ENCODE peak calls at places on chromosomes 12 and 14, in four cellular contexts. One of them, this sample, is unnamed.

GRCh38 chr12:111441107-111441928 is 35.6 kb downstream of the SH2B3 start:
- DNase-seq in bronchial epithelial cell: no peak
- DNase-seq in brain microvascular endothelial cell: no peak
- DNase-seq in A549: no peak
- DNase-seq in this sample: no peak

GRCh38 chr14:51139221-51139681 is 44.3 kb upstream of the TRIM9 start:
- DNase-seq in bronchial epithelial cell: peak
- DNase-seq in brain microvascular endothelial cell: no peak
- DNase-seq in A549: no peak
- DNase-seq in this sample: no peak

GRCh38 chr12:6092784-6093722 is 31.4 kb downstream of the VWF start:
- DNase-seq in bronchial epithelial cell: peak
- DNase-seq in brain microvascular endothelial cell: peak
- DNase-seq in A549: peak
- DNase-seq in this sample: peak

GRCh38 chr14:36785511-36785910 is 123.9 kb downstream of the PAX9 start:
- DNase-seq in bronchial epithelial cell: peak
- DNase-seq in brain microvascular endothelial cell: no peak
- DNase-seq in A549: no peak
- DNase-seq in this sample: no peak

GRCh38 chr12:118537481-118537917 is 161.1 kb downstream of the SUDS3 start:
- DNase-seq in bronchial epithelial cell: no peak
- DNase-seq in brain microvascular endothelial cell: no peak
- DNase-seq in A549: no peak
- DNase-seq in this sample: no peak

GRCh38 chr14:99041820-99042174 is 230.2 kb downstream of the BCL11B start:
- DNase-seq in bronchial epithelial cell: peak
- DNase-seq in brain microvascular endothelial cell: no peak
- DNase-seq in A549: no peak
- DNase-seq in this sample: no peak

GRCh38 chr14:79332504-79333197 is 878.7 kb downstream of the DIO2 start:
- DNase-seq in bronchial epithelial cell: no peak
- DNase-seq in brain microvascular endothelial cell: no peak
- DNase-seq in A549: no peak
- DNase-seq in this sample: no peak

GRCh38 chr12:103556890-103557667 is 30.0 kb upstream of the STAB2 start:
- DNase-seq in bronchial epithelial cell: no peak
- DNase-seq in brain microvascular endothelial cell: no peak
- DNase-seq in A549: no peak
- DNase-seq in this sample: no peak

GRCh38 chr12:67671892-67672291 is 23.3 kb downstream of the DYRK2 start:
- DNase-seq in bronchial epithelial cell: no peak
- DNase-seq in brain microvascular endothelial cell: no peak
- DNase-seq in A549: no peak
- DNase-seq in this sample: no peak

GRCh38 chr12:26271889-26272492 is 76.6 kb downstream of the SSPN start:
- DNase-seq in bronchial epithelial cell: peak
- DNase-seq in brain microvascular endothelial cell: peak
- DNase-seq in A549: peak
- DNase-seq in this sample: peak

GRCh38 chr12:58242803-58243628 is 301.6 kb downstream of the ATP23 start:
- DNase-seq in bronchial epithelial cell: no peak
- DNase-seq in brain microvascular endothelial cell: no peak
- DNase-seq in A549: no peak
- DNase-seq in this sample: no peak

GRCh38 chr12:52822771-52823510 is 9.0 kb upstream of the KRT4 start:
- DNase-seq in bronchial epithelial cell: no peak
- DNase-seq in brain microvascular endothelial cell: no peak
- DNase-seq in A549: no peak
- DNase-seq in this sample: no peak

GRCh38 chr12:5965950-5966383 is 20.9 kb upstream of the ANO2 start:
- DNase-seq in bronchial epithelial cell: peak
- DNase-seq in brain microvascular endothelial cell: peak
- DNase-seq in A549: peak
- DNase-seq in this sample: no peak

GRCh38 chr12:110314308-110314707 is 33.3 kb downstream of the ATP2A2 start:
- DNase-seq in bronchial epithelial cell: peak
- DNase-seq in brain microvascular endothelial cell: no peak
- DNase-seq in A549: peak
- DNase-seq in this sample: no peak

GRCh38 chr14:55092326-55092725 is 36.7 kb upstream of the LGALS3 start:
- DNase-seq in bronchial epithelial cell: no peak
- DNase-seq in brain microvascular endothelial cell: no peak
- DNase-seq in A549: no peak
- DNase-seq in this sample: no peak

GRCh38 chr12:6563448-6564050 is 4.5 kb downstream of the NOP2 start:
- DNase-seq in bronchial epithelial cell: peak
- DNase-seq in brain microvascular endothelial cell: no peak
- DNase-seq in A549: peak
- DNase-seq in this sample: no peak

GRCh38 chr12:93156091-93156490 is 221.6 kb upstream of the NUDT4 start:
- DNase-seq in bronchial epithelial cell: no peak
- DNase-seq in brain microvascular endothelial cell: no peak
- DNase-seq in A549: no peak
- DNase-seq in this sample: no peak

GRCh38 chr12:13713746-13714400 is 267.5 kb downstream of the GRIN2B start:
- DNase-seq in bronchial epithelial cell: no peak
- DNase-seq in brain microvascular endothelial cell: no peak
- DNase-seq in A549: peak
- DNase-seq in this sample: no peak

GRCh38 chr12:59122784-59123183 is 202.5 kb upstream of the LRIG3 start:
- DNase-seq in bronchial epithelial cell: no peak
- DNase-seq in brain microvascular endothelial cell: no peak
- DNase-seq in A549: no peak
- DNase-seq in this sample: no peak

DNA sequence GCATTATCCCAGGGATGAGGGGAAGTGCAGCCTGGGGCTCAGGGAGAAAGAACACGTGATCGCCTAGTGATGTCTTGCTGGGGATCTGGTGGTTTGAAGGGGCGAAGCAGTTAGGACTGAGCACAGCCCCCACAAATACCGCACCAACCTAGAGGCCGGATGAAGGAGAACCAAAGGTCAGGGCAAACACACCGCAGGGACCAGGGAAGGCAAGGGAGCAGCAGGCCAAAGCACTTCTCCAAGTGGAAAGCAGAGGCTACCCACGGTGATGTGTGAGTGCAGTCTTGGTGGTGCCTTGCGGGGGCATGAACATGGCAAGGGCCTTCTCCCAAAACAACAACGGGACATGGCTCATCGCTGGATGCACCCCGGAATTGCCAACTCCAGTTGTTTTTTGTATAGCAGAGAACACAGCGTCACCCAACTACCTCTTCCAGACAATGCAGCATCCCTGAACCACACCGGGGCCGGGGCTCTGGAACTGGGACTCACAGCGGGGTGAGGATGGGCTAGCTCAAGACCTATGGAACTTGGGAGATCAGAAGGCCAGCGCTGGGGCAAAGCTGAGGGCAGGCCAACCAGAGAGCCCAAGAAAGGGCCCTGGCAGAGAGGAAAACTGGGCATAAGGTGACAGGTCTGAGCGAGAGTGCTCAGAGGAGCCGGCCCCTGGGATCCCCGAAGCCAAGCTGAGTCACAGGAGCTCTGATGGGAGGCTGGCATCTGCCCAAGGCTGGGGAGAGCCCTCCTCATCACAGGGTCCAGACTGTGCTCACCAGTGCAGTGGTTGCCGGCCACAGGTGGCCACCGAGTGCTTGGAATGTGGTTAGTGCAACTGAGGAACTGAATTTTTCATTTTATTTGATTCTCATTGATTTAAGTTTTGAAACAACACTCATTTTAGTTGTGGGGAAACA is 11.1 kb downstream of the GALNT16 start:
- DNase-seq in bronchial epithelial cell: no peak
- DNase-seq in brain microvascular endothelial cell: peak
- DNase-seq in A549: no peak
- DNase-seq in this sample: peak
- TF ChIP-seq CTCF in bronchial epithelial cell: no peak
- TF ChIP-seq CTCF in brain microvascular endothelial cell: no peak
- TF ChIP-seq CTCF in A549: no peak
- TF ChIP-seq CTCF in this sample: no peak

GRCh38 chr12:133215724-133216123 is 20.0 kb downstream of the ANHX start:
- DNase-seq in bronchial epithelial cell: no peak
- DNase-seq in brain microvascular endothelial cell: no peak
- DNase-seq in A549: no peak
- DNase-seq in this sample: no peak
- H3K4me3 ChIP-seq in bronchial epithelial cell: no peak
- H3K4me3 ChIP-seq in brain microvascular endothelial cell: no peak
- H3K4me3 ChIP-seq in A549: no peak
- H3K4me3 ChIP-seq in this sample: no peak

GRCh38 chr12:54211920-54212319 is 23.1 kb upstream of the SMUG1 start:
- DNase-seq in bronchial epithelial cell: no peak
- DNase-seq in brain microvascular endothelial cell: no peak
- DNase-seq in A549: no peak
- DNase-seq in this sample: no peak
- TF ChIP-seq CTCF in bronchial epithelial cell: no peak
- TF ChIP-seq CTCF in brain microvascular endothelial cell: no peak
- TF ChIP-seq CTCF in A549: no peak
- TF ChIP-seq CTCF in this sample: no peak

GRCh38 chr12:46369474-46370379 is 2.8 kb downstream of the SLC38A2 start:
- DNase-seq in bronchial epithelial cell: no peak
- DNase-seq in brain microvascular endothelial cell: no peak
- DNase-seq in A549: no peak
- DNase-seq in this sample: no peak
- H3K4me3 ChIP-seq in bronchial epithelial cell: peak
- H3K4me3 ChIP-seq in brain microvascular endothelial cell: peak
- H3K4me3 ChIP-seq in A549: peak
- H3K4me3 ChIP-seq in this sample: peak

GRCh38 chr12:34306133-34306830 is 284.0 kb downstream of the ALG10 start:
- DNase-seq in bronchial epithelial cell: no peak
- DNase-seq in brain microvascular endothelial cell: no peak
- DNase-seq in A549: no peak
- DNase-seq in this sample: no peak
- TF ChIP-seq CTCF in bronchial epithelial cell: no peak
- TF ChIP-seq CTCF in brain microvascular endothelial cell: no peak
- TF ChIP-seq CTCF in A549: no peak
- TF ChIP-seq CTCF in this sample: no peak